ENCODE peak calls at places on chromosomes 7 and 10, in six cellular contexts. V is neuronal stem cell, G is H9, S is IMR-90, J is H1, U is mesenchymal stem cell. B is an unnamed sample.

GRCh38 chr10:33091186-33091585 is 133.2 kb upstream of the ITGB1 start:
- DNase-seq in U (no peak), V (no peak), G (no peak), S (no peak), J (no peak), B (no peak)

GRCh38 chr10:45008524-45009161 is 7.9 kb downstream of the ZNF22 start:
- DNase-seq in S (peak; percentile 89), G (no peak), J (no peak), U (peak; percentile 94), V (peak; percentile 70), B (peak; percentile 90)

GRCh38 chr7:87600130-87601124 is at the start of gene ABCB1:
- DNase-seq in S (peak; percentile 35), G (peak; percentile 84), V (peak; percentile 50), J (peak; percentile 38), U (peak; percentile 56), B (peak; percentile 83)

GRCh38 chr7:112584290-112584689 is 103.5 kb downstream of the LSMEM1 start:
- DNase-seq in S (no peak), U (no peak), V (no peak), G (no peak), J (no peak), B (no peak)

GRCh38 chr7:140238778-140239652 is 62.2 kb upstream of the KDM7A start:
- DNase-seq in J (no peak), V (no peak), G (no peak), S (no peak), U (no peak), B (no peak)

GRCh38 chr10:73774637-73775036 is 7.2 kb upstream of the CHCHD1 start:
- DNase-seq in J (no peak), V (no peak), S (peak; percentile 24), U (peak; percentile 43), G (no peak), B (peak; percentile 27)

GRCh38 chr10:71836594-71836970 is 14.5 kb downstream of the PSAP start:
- DNase-seq in V (no peak), G (no peak), J (no peak), U (no peak), S (no peak), B (no peak)

GRCh38 chr7:30921540-30921930 is 9.9 kb downstream of the AQP1 start:
- DNase-seq in U (no peak), J (no peak), G (peak; percentile 20), S (no peak), V (no peak), B (no peak)

GRCh38 chr10:44947356-44948152 is 12.0 kb upstream of the RASSF4 start:
- DNase-seq in V (no peak), U (no peak), J (no peak), G (peak; percentile 24), S (no peak), B (peak; percentile 37)

GRCh38 chr7:15866753-15867152 is 180.3 kb upstream of the MEOX2 start:
- DNase-seq in S (no peak), G (no peak), V (no peak), J (no peak), U (no peak), B (no peak)

GRCh38 chr10:56317603-56318002 is 43.5 kb downstream of the ZWINT start:
- DNase-seq in U (no peak), G (no peak), V (no peak), S (no peak), J (no peak), B (peak; percentile 0)

GRCh38 chr7:130982160-130982638 is 248.2 kb upstream of the KLF14 start:
- DNase-seq in V (peak; percentile 8), U (peak; percentile 53), S (peak; percentile 59), G (no peak), J (no peak), B (peak; percentile 73)

GRCh38 chr10:12597800-12598750 is 248.7 kb downstream of the CAMK1D start:
- DNase-seq in G (no peak), U (no peak), V (no peak), S (no peak), J (no peak), B (no peak)

GRCh38 chr10:72694476-72695369 is 2.8 kb downstream of the MCU start:
- DNase-seq in U (peak; percentile 54), S (peak; percentile 65), J (no peak), G (no peak), V (no peak), B (no peak)

GRCh38 chr7:118195837-118196474 is 12.0 kb downstream of the LSM8 start:
- DNase-seq in V (peak; percentile 37), S (peak; percentile 70), U (peak; percentile 68), J (no peak), G (no peak), B (peak; percentile 59)

GRCh38 chr7:128883622-128884549 is 21.2 kb downstream of the ATP6V1F start:
- DNase-seq in G (peak; percentile 88), S (peak; percentile 54), V (peak; percentile 57), U (peak; percentile 73), J (peak; percentile 73), B (peak; percentile 83)

GRCh38 chr10:97714401-97715258 is 1.1 kb downstream of the MARVELD1 start:
- DNase-seq in U (peak; percentile 80), S (peak; percentile 71), V (no peak), G (peak; percentile 86), J (no peak), B (peak; percentile 92)

DNA sequence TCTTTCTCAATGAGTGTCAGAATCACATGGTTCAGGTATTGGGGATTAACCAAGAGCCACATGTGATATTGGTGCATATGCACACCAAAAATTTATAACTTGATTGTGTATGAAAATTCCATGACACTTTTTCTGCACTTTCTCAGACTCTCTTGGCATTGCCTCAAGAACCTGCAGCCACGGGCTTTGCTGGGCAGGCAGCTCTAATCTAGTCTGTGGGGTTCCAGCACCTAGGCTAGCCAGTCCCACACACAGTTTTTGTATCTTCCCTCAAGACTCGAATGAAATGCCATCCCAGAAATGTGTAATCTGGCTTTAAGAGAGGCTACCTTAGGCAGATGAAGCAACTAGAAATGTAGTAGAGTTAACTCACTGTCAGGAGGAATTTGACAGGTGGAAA is 21.7 kb downstream of the STARD3NL start:
- DNase-seq in U (no peak), V (no peak), G (no peak), S (no peak), J (no peak), B (no peak)
- H2BK15ac ChIP-seq in U (no peak overlapping the region), V (no peak overlapping the region), G (no peak overlapping the region), S (no peak overlapping the region), J (no peak overlapping the region), B (no peak overlapping the region)

GRCh38 chr7:1538544-1539345 is 8.2 kb downstream of the MAFK start:
- DNase-seq in U (no peak), V (no peak), G (no peak), S (no peak), J (no peak), B (no peak)

GRCh38 chr7:1535695-1536094 is 5.2 kb downstream of the MAFK start:
- DNase-seq in S (no peak), U (peak; percentile 39), G (no peak), J (no peak), V (no peak), B (no peak)

GRCh38 chr7:1537631-1538412 is 7.3 kb downstream of the MAFK start:
- DNase-seq in V (peak; percentile 82), G (no peak), U (peak; percentile 95), J (no peak), S (peak; percentile 97), B (peak; percentile 92)

GRCh38 chr7:1536105-1536767 is 5.7 kb downstream of the MAFK start:
- DNase-seq in G (no peak), J (no peak), S (no peak), U (no peak), V (no peak), B (no peak)

DNA sequence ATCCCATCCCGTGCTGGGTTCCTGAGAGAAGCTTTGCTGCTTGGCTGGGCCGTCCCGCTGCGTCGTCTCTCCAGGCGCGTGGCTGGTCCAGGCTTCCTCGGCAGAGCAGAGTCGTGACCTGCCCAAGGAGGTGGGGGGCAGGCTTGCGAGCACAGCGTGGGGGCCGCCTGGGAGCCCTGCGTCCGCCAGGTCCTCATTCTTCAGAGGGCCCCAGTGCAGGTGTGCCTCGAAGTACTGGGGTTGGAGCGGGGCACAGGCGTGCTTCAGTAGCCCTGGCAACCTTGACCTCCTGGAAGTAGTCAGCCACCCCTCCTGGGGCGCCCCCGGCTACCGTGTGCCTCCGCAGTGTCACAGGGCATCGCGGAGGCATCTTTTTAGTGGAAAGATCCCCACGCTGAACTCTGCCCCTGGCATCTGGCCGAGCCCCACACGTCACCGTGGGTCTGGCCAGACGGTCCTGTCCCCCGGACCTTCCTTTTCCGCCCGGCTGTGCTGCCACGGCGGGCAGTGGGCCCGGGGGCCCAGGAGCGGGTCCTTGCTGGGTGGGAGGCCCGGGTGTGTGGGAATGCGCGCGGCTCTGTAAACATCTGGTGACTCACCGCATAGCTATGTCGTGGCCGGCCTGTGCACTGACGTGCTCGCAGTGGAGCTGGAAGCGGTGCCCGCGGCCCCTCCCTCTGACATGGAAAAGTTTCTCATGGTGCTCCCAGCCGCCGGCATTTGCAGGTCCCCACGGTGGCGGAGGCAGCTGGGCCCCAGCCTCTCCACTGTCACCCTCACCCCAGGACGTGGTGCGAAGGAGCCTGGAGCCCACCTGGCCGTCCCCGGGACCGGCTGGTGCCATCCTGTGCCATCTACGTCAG is 6.5 kb downstream of the MAFK start:
- DNase-seq in G (peak; percentile 86), S (peak; percentile 99), J (no peak), V (peak; percentile 77), U (peak; percentile 99), B (peak; percentile 95)
- H2BK5ac ChIP-seq in G (no peak overlapping the region), S (peak overlapping the region; percentile 99), J (peak overlapping the region; percentile 86), V (peak overlapping the region; percentile 89), U (peak overlapping the region; percentile 99), B (no peak overlapping the region)

DNA sequence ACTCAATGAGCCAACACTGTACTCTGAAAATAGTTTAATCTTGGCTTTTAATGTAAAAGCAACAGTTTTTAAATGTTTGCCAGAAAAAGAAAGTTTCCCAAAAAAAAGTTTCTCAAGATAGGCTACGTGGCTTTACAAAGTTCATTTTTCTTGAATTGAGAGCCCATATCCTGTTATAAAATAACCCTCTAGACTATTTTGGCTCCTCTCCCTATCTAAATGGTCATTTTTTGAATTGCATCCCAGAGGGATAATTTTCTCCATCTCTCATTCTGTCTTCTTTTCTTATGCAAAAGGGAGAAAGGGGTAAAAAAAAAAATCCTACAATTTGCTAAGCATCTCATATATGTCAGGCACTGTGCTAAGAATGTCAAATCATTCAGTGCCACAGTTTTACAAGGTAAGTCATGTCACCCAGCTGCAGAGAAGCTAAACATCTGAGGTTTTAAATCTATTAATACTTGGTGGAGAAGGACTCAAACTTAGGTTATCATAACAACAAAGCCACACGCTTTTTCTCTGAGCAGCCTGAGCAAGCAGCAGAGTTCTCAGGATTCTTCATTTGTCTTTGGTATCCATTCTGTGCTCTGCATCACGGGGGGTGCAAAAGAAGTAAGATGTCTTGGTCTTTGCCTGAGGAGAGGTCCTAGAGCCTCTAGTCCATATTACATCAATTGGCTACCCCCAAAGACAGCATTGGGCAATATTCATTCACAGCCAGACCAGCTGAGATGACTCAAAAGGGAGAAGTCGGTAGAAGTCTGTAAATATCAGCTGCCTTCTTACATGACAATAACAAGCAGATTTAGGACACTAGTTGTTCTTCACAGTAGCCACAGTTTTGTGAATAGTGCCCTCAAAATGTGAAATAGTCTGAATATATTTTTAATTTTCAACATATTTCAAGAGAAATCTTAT is 66.4 kb downstream of the FZD1 start:
- DNase-seq in U (no peak), S (no peak), J (no peak), V (no peak), G (no peak), B (no peak)
- H2BK15ac ChIP-seq in U (no peak overlapping the region), S (no peak overlapping the region), J (no peak overlapping the region), V (no peak overlapping the region), G (no peak overlapping the region), B (no peak overlapping the region)

DNA sequence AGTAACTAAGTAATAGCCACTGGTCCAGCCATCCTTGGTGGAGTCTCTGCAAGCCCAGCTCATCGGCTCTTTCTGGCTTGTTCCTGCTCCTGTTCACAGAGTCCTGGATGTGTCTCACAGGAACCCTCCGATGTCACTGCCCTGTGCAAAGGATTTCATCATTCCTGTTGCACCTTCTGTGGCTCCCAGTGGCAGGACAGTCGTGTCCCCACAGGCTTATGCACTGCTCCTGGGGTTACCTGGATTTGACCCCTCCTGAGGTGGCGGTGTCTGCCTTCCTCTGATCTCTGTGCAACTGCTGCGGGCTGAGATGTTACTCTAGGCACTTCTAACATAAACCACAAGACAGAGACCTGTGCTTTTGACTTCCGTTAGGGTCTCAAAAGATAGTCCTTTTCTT is 30.6 kb downstream of the APBB1IP start:
- DNase-seq in G (no peak), V (no peak), J (no peak), S (no peak), U (no peak), B (no peak)
- H2BK5ac ChIP-seq in G (no peak overlapping the region), V (no peak overlapping the region), J (no peak overlapping the region), S (no peak overlapping the region), U (peak overlapping the region; percentile 50), B (no peak overlapping the region)

B was measured in mesendoderm.